ENCODE peak calls at places on chromosomes 6 and 20, in nine cellular contexts. W, P, R, M, V, X, H, E and K are unnamed samples.
A peak's percentile ranks its signal among the peaks of the same experiment; 100 is the strongest.

GRCh38 chr20:14235355-14235754 is 102.1 kb downstream of the FLRT3 start:
- DNase-seq in W (no peak), P (no peak), R (no peak), M (no peak), V (no peak), X (no peak), H (peak; percentile 71), E (no peak), K (no peak)

GRCh38 chr6:144064402-144064830 is 31.0 kb downstream of the SF3B5 start:
- DNase-seq in W (peak; percentile 32), P (peak; percentile 39), R (no peak), M (peak; percentile 76), V (peak; percentile 58), X (no peak), H (no peak), E (peak; percentile 58), K (no peak)

GRCh38 chr6:69961251-69961650 is 94.9 kb downstream of the COL19A1 start:
- DNase-seq in W (no peak), P (no peak), R (no peak), M (no peak), V (no peak), X (no peak), H (no peak), E (no peak), K (no peak)

GRCh38 chr6:151807513-151808330 is at the start of gene ESR1:
- DNase-seq in W (no peak), P (no peak), R (no peak), M (peak; percentile 45), V (no peak), X (peak; percentile 53), H (peak; percentile 3), E (no peak), K (no peak)

GRCh38 chr6:154878866-154879491 is 116.1 kb upstream of the TIAM2 start:
- DNase-seq in W (no peak), P (no peak), R (no peak), M (no peak), V (no peak), X (no peak), H (peak; percentile 16), E (no peak), K (no peak)

GRCh38 chr6:85460154-85460950 is 10.5 kb downstream of the NT5E start:
- DNase-seq in W (no peak), P (no peak), R (no peak), M (no peak), V (no peak), X (no peak), H (no peak), E (no peak), K (no peak)

GRCh38 chr6:31498748-31499147 is 803 bp downstream of the MICB start:
- DNase-seq in W (no peak), P (no peak), R (no peak), M (no peak), V (no peak), X (no peak), H (no peak), E (no peak), K (no peak)

GRCh38 chr6:28683945-28684538 is 158.4 kb downstream of the GPX5 start:
- DNase-seq in W (peak; percentile 35), P (peak; percentile 40), R (no peak), M (no peak), V (no peak), X (no peak), H (peak; percentile 46), E (peak; percentile 29), K (no peak)

GRCh38 chr6:67287566-67287965 is 1347.5 kb upstream of the ADGRB3 start:
- DNase-seq in W (no peak), P (no peak), R (no peak), M (no peak), V (no peak), X (no peak), H (no peak), E (no peak), K (no peak)

GRCh38 chr20:9144643-9145042 is 75.8 kb downstream of the PLCB4 start:
- DNase-seq in W (no peak), P (no peak), R (no peak), M (no peak), V (no peak), X (no peak), H (no peak), E (no peak), K (no peak)

GRCh38 chr20:9145142-9145541 is 76.3 kb downstream of the PLCB4 start:
- DNase-seq in W (no peak), P (no peak), R (no peak), M (no peak), V (no peak), X (no peak), H (no peak), E (no peak), K (no peak)

GRCh38 chr20:9147553-9148024 is 78.7 kb downstream of the PLCB4 start:
- DNase-seq in W (no peak), P (no peak), R (no peak), M (no peak), V (no peak), X (no peak), H (peak; percentile 9), E (no peak), K (no peak)

GRCh38 chr20:9149087-9149486 is 80.2 kb downstream of the PLCB4 start:
- DNase-seq in W (no peak), P (no peak), R (no peak), M (no peak), V (no peak), X (no peak), H (no peak), E (no peak), K (no peak)

DNA sequence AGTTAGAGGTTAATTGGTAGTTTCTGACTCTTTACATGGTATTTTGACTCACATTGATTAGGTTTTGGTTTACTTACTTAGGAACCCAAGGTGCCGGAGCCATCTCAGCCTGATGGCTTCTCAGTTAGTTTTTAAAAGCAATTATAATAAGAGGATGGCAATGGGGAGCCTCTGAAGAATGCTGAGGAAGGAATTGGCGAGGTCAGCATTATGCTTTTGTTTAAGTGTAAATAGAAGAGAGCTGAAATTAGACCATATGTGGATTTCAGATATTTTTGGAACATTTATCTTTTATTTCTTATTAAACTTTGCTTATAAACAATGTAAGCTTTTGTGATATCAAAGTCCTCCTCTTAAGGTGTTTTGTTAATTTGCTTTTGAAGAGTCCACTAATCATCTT is 77.8 kb downstream of the PLCB4 start:
- DNase-seq in W (no peak), P (no peak), R (no peak), M (no peak), V (no peak), X (no peak), H (no peak), E (no peak), K (no peak)
- H3K4me1 ChIP-seq in W (peaks cover 8% of the 10 kb centered on the region), P (no peaks in the 10 kb centered on the region), R (no peaks in the 10 kb centered on the region), M (peaks cover 11% of the 10 kb centered on the region), V (no peaks in the 10 kb centered on the region), X (no peaks in the 10 kb centered on the region), H (peaks cover 5% of the 10 kb centered on the region), E (no peaks in the 10 kb centered on the region), K (peaks cover 20% of the 10 kb centered on the region)

DNA sequence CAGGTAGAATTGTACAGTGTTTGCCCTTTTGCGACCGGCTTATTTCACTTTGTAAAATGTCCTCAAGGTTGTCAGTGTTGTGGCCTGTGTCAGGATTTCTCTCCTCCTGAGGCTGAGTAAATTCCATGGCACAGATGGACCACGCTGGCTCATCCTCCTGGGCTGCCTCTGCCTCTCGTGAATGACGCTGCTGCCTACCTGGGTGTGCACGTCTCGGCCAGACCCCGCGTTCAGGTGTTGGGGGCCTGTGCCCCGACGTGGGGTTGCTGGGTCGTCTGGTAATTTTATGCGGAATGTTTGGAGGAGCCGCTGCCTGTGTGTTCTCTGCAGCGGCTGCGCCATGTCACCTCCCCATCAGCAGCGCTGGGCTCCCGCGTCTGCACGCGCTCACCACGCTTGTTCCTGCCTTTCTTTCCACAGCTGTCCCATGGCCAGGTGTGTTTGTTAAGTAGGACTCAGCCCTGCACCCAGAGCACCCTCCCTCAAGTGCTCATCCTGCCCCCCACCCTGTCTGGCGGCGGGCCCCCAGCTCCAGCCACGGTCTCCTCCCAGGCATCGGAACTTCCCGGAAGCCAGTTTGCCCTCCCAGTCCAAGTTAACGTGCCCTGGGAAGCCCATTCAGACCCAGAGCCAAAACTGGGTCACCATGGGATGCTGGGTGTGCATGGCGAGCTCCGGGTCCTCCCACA is 36.1 kb upstream of the CHRNA4 start:
- DNase-seq in W (no peak), P (no peak), R (no peak), M (no peak), V (no peak), X (no peak), H (no peak), E (no peak), K (peak; percentile 77)
- H3K27me3 ChIP-seq in W (no peaks in the 10 kb centered on the region), P (no peaks in the 10 kb centered on the region), R (peaks cover 47% of the 10 kb centered on the region), M (peaks cover 29% of the 10 kb centered on the region), V (no peaks in the 10 kb centered on the region), X (peaks cover 91% of the 10 kb centered on the region), H (peaks cover 4% of the 10 kb centered on the region), E (no peaks in the 10 kb centered on the region), K (peaks cover 78% of the 10 kb centered on the region)

GRCh38 chr20:47338131-47338628 is 18.3 kb downstream of the ZMYND8 start:
- DNase-seq in W (no peak), P (no peak), R (no peak), M (no peak), V (no peak), X (no peak), H (no peak), E (no peak), K (no peak)

GRCh38 chr20:47335251-47336012 is 21.1 kb downstream of the ZMYND8 start:
- DNase-seq in W (no peak), P (no peak), R (no peak), M (no peak), V (no peak), X (no peak), H (no peak), E (no peak), K (no peak)

GRCh38 chr20:47337413-47337812 is 19.1 kb downstream of the ZMYND8 start:
- DNase-seq in W (no peak), P (no peak), R (no peak), M (no peak), V (no peak), X (no peak), H (no peak), E (no peak), K (no peak)

GRCh38 chr20:47334022-47334551 is 22.4 kb downstream of the ZMYND8 start:
- DNase-seq in W (no peak), P (no peak), R (peak; percentile 78), M (peak; percentile 42), V (no peak), X (no peak), H (peak; percentile 94), E (no peak), K (peak; percentile 92)

GRCh38 chr20:47336013-47336754 is 20.3 kb downstream of the ZMYND8 start:
- DNase-seq in W (no peak), P (no peak), R (peak; percentile 57), M (no peak), V (no peak), X (peak; percentile 67), H (peak; percentile 83), E (no peak), K (no peak)
- H3K4me1 ChIP-seq in W (no peaks in the 10 kb centered on the region), P (no peaks in the 10 kb centered on the region), R (peaks cover 47% of the 10 kb centered on the region), M (peaks cover 44% of the 10 kb centered on the region), V (peaks cover 22% of the 10 kb centered on the region), X (no peaks in the 10 kb centered on the region), H (peaks cover 52% of the 10 kb centered on the region), E (peaks cover 14% of the 10 kb centered on the region), K (peaks cover 42% of the 10 kb centered on the region)

DNA sequence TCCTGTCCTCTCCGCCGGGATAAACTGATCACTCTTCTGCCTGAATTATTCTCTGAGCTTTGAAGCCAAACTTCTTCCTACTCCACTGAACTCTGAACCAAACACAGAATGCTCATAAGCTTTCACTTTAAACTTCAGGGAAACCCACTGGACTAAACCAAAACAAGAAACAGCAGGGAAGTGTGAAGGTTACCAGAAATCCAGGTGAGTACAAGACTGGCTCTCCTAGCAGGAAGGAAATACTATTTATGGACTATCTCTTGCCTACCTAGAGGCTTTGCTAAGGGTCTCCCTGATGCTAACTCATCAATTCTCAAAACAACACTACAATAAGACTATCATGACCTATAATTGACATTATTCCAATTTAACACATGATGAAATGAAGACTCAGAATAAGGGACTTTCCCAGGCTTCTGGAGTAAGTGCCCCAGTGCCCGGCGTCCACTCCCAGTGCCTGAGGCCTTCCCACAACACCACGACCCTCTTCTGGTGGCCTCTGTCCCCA is 145.0 kb downstream of the ZDHHC14 start:
- DNase-seq in W (no peak), P (no peak), R (no peak), M (no peak), V (no peak), X (no peak), H (no peak), E (no peak), K (no peak)
- H3K27me3 ChIP-seq in W (no peaks in the 10 kb centered on the region), P (no peaks in the 10 kb centered on the region), R (no peaks in the 10 kb centered on the region), M (no peaks in the 10 kb centered on the region), V (no peaks in the 10 kb centered on the region), X (no peaks in the 10 kb centered on the region), H (no peaks in the 10 kb centered on the region), E (no peaks in the 10 kb centered on the region), K (no peaks in the 10 kb centered on the region)